ENCODE peak calls at places on chromosome 2, in eight cellular contexts. H, Z, S, I, E, G, F and N are unnamed samples.

GRCh38 chr2:61943251-61943650 is 37.8 kb downstream of the COMMD1 start:
- DNase-seq in H (no peak), Z (no peak), S (peak; percentile 15), I (no peak), E (peak; percentile 29), G (no peak), F (no peak), N (no peak)

GRCh38 chr2:65077898-65078297 is 21.7 kb downstream of the CEP68 start:
- DNase-seq in H (no peak), Z (no peak), S (no peak), I (no peak), E (no peak), G (no peak), F (no peak), N (no peak)

GRCh38 chr2:43005211-43005974 is 213.0 kb upstream of the HAAO start:
- DNase-seq in H (no peak), Z (peak; percentile 57), S (no peak), I (no peak), E (no peak), G (no peak), F (no peak), N (no peak)

GRCh38 chr2:30226144-30227032 is 4.9 kb upstream of the LBH start:
- DNase-seq in H (no peak), Z (no peak), S (no peak), I (no peak), E (peak; percentile 50), G (peak; percentile 90), F (no peak), N (peak; percentile 40)

GRCh38 chr2:157269922-157270321 is 12.4 kb downstream of the GALNT5 start:
- DNase-seq in H (no peak), Z (no peak), S (peak; percentile 60), I (no peak), E (no peak), G (no peak), F (no peak), N (no peak)

GRCh38 chr2:28333606-28334526 is 58.8 kb upstream of the FOSL2 start:
- DNase-seq in H (no peak), Z (no peak), S (no peak), I (peak; percentile 27), E (no peak), G (peak; percentile 29), F (no peak), N (no peak)

GRCh38 chr2:150507071-150507470 is 19.6 kb upstream of the RND3 start:
- DNase-seq in H (no peak), Z (no peak), S (no peak), I (no peak), E (no peak), G (no peak), F (no peak), N (no peak)

GRCh38 chr2:98234763-98235162 is 111.5 kb upstream of the CNGA3 start:
- DNase-seq in H (no peak), Z (no peak), S (no peak), I (no peak), E (no peak), G (peak; percentile 5), F (no peak), N (no peak)

GRCh38 chr2:47833516-47833968 is 50.6 kb downstream of the MSH6 start:
- DNase-seq in H (no peak), Z (no peak), S (peak; percentile 31), I (no peak), E (peak; percentile 31), G (no peak), F (no peak), N (no peak)

GRCh38 chr2:11371099-11371937 is 26.9 kb upstream of the ROCK2 start:
- DNase-seq in H (no peak), Z (no peak), S (no peak), I (no peak), E (no peak), G (no peak), F (no peak), N (no peak)

GRCh38 chr2:111673526-111673925 is 210.5 kb downstream of the ANAPC1 start:
- DNase-seq in H (no peak), Z (no peak), S (no peak), I (no peak), E (no peak), G (no peak), F (no peak), N (no peak)

GRCh38 chr2:234587341-234588053 is 90.6 kb upstream of the ARL4C start:
- DNase-seq in H (no peak), Z (no peak), S (no peak), I (no peak), E (no peak), G (no peak), F (no peak), N (peak; percentile 4)

GRCh38 chr2:240904216-240905175 is 1.6 kb upstream of the CROCC2 start:
- DNase-seq in H (no peak), Z (no peak), S (no peak), I (no peak), E (no peak), G (no peak), F (no peak), N (no peak)

GRCh38 chr2:128276878-128277675 is 41.6 kb downstream of the HS6ST1 start:
- DNase-seq in H (no peak), Z (no peak), S (no peak), I (no peak), E (no peak), G (no peak), F (no peak), N (no peak)

GRCh38 chr2:12317853-12318426 is 398.8 kb upstream of the TRIB2 start:
- DNase-seq in H (no peak), Z (no peak), S (no peak), I (no peak), E (no peak), G (peak; percentile 83), F (no peak), N (peak; percentile 83)

GRCh38 chr2:71691747-71692455 is 238.5 kb downstream of the DYSF start:
- DNase-seq in H (no peak), Z (no peak), S (no peak), I (no peak), E (no peak), G (peak; percentile 22), F (no peak), N (peak; percentile 7)

GRCh38 chr2:150531626-150532419 is 44.4 kb upstream of the RND3 start:
- DNase-seq in H (no peak), Z (no peak), S (no peak), I (no peak), E (no peak), G (no peak), F (no peak), N (no peak)